ENCODE peak calls at places on chromosome 20, in four cellular contexts. F, M, B and V are unnamed samples.

GRCh38 chr20:57738484-57738883 is 28.7 kb upstream of the PMEPA1 start:
- DNase-seq in M (no peak), F (no peak), B (no peak), V (no peak)

GRCh38 chr20:63955281-63955845 is 853 bp downstream of the UCKL1 start:
- DNase-seq in B (no peak), F (no peak), M (peak), V (peak)

GRCh38 chr20:25237610-25238318 is 10.1 kb upstream of the PYGB start:
- DNase-seq in M (peak), B (no peak), F (peak), V (no peak)

GRCh38 chr20:63135411-63135810 is 80.5 kb downstream of the YTHDF1 start:
- DNase-seq in B (no peak), F (no peak), M (no peak), V (no peak)

GRCh38 chr20:44701116-44701865 is 13.9 kb upstream of the CCN5 start:
- DNase-seq in B (peak), F (no peak), M (peak), V (no peak)

GRCh38 chr20:36574278-36575065 is 1.1 kb downstream of the TGIF2 start:
- DNase-seq in B (peak), M (peak), F (peak), V (peak)

GRCh38 chr20:41101660-41102059 is 35.7 kb upstream of the PLCG1 start:
- DNase-seq in B (no peak), F (no peak), M (no peak), V (no peak)

GRCh38 chr20:21739682-21740081 is 34.2 kb downstream of the PAX1 start:
- DNase-seq in M (no peak), B (peak), F (no peak), V (no peak)

GRCh38 chr20:47540443-47541354 is 39.0 kb downstream of the NCOA3 start:
- DNase-seq in B (no peak), F (no peak), M (no peak), V (no peak)

GRCh38 chr20:45742596-45742995 is 20.4 kb downstream of the SPINT4 start:
- DNase-seq in M (no peak), B (no peak), F (no peak), V (no peak)

GRCh38 chr20:51021067-51022025 is 1.6 kb downstream of the KCNG1 start:
- DNase-seq in M (no peak), F (no peak), B (no peak), V (no peak)

GRCh38 chr20:19026901-19027644 is 185.4 kb upstream of the SLC24A3 start:
- DNase-seq in F (peak), M (no peak), B (no peak), V (no peak)

GRCh38 chr20:59972037-59972801 is 14.0 kb downstream of the CDH26 start:
- DNase-seq in B (no peak), F (peak), M (peak), V (no peak)

GRCh38 chr20:31962741-31963140 is 5.2 kb upstream of the XKR7 start:
- DNase-seq in B (no peak), F (no peak), M (no peak), V (no peak)

GRCh38 chr20:48614593-48615274 is 213.1 kb downstream of the PREX1 start:
- DNase-seq in F (no peak), M (peak), B (no peak), V (no peak)

GRCh38 chr20:35302421-35303335 is 10.5 kb upstream of the FAM83C start:
- DNase-seq in B (no peak), M (no peak), F (no peak), V (no peak)

GRCh38 chr20:46399401-46399800 is 7.0 kb downstream of the ELMO2 start:
- DNase-seq in M (no peak), F (no peak), B (no peak), V (no peak)